ENCODE peak calls at places on chromosomes 11 and 22, in nine cellular contexts. One of them, this sample, is unnamed.

GRCh38 chr22:19757140-19757984 is 3.2 kb upstream of the TBX1 start:
- DNase-seq in CD8-positive, alpha-beta T cell: no peak
- DNase-seq in RWPE1: no peak
- DNase-seq in caudate nucleus: no peak
- DNase-seq in A549: no peak
- DNase-seq in testis: no peak
- DNase-seq in fibroblast of lung: no peak
- DNase-seq in endodermal cell: peak; percentile 71
- DNase-seq in right atrium auricular region: no peak
- DNase-seq in this sample: no peak

GRCh38 chr22:24444729-24445466 is 17.5 kb downstream of the ADORA2A start:
- DNase-seq in CD8-positive, alpha-beta T cell: no peak
- DNase-seq in RWPE1: no peak
- DNase-seq in caudate nucleus: no peak
- DNase-seq in A549: no peak
- DNase-seq in testis: peak; percentile 51
- DNase-seq in fibroblast of lung: no peak
- DNase-seq in endodermal cell: no peak
- DNase-seq in right atrium auricular region: no peak
- DNase-seq in this sample: no peak

GRCh38 chr11:3340025-3340424 is 38.9 kb downstream of the ZNF195 start:
- DNase-seq in CD8-positive, alpha-beta T cell: no peak
- DNase-seq in RWPE1: peak; percentile 42
- DNase-seq in caudate nucleus: no peak
- DNase-seq in A549: peak; percentile 27
- DNase-seq in testis: no peak
- DNase-seq in fibroblast of lung: peak; percentile 59
- DNase-seq in endodermal cell: no peak
- DNase-seq in right atrium auricular region: no peak
- DNase-seq in this sample: no peak

GRCh38 chr11:82718307-82718706 is 15.4 kb downstream of the FAM181B start:
- DNase-seq in CD8-positive, alpha-beta T cell: no peak
- DNase-seq in RWPE1: peak; percentile 53
- DNase-seq in caudate nucleus: peak; percentile 67
- DNase-seq in A549: peak; percentile 42
- DNase-seq in testis: peak; percentile 47
- DNase-seq in fibroblast of lung: peak; percentile 68
- DNase-seq in endodermal cell: peak; percentile 73
- DNase-seq in right atrium auricular region: no peak
- DNase-seq in this sample: no peak

GRCh38 chr11:129298990-129299389 is 76.7 kb upstream of the BARX2 start:
- DNase-seq in CD8-positive, alpha-beta T cell: no peak
- DNase-seq in RWPE1: no peak
- DNase-seq in caudate nucleus: no peak
- DNase-seq in A549: no peak
- DNase-seq in testis: no peak
- DNase-seq in fibroblast of lung: no peak
- DNase-seq in endodermal cell: no peak
- DNase-seq in right atrium auricular region: no peak
- DNase-seq in this sample: no peak

GRCh38 chr22:49154433-49154832 is 673.2 kb downstream of the BRD1 start:
- DNase-seq in CD8-positive, alpha-beta T cell: no peak
- DNase-seq in RWPE1: no peak
- DNase-seq in caudate nucleus: no peak
- DNase-seq in A549: no peak
- DNase-seq in testis: no peak
- DNase-seq in fibroblast of lung: no peak
- DNase-seq in endodermal cell: no peak
- DNase-seq in right atrium auricular region: no peak
- DNase-seq in this sample: no peak

GRCh38 chr22:18976197-18976751 is 40.2 kb upstream of the PRODH start:
- DNase-seq in CD8-positive, alpha-beta T cell: no peak
- DNase-seq in RWPE1: no peak
- DNase-seq in caudate nucleus: no peak
- DNase-seq in A549: no peak
- DNase-seq in testis: no peak
- DNase-seq in fibroblast of lung: no peak
- DNase-seq in endodermal cell: no peak
- DNase-seq in right atrium auricular region: no peak
- DNase-seq in this sample: no peak

GRCh38 chr11:41498726-41499125 is 39.3 kb upstream of the LRRC4C start:
- DNase-seq in CD8-positive, alpha-beta T cell: no peak
- DNase-seq in RWPE1: no peak
- DNase-seq in caudate nucleus: no peak
- DNase-seq in A549: peak; percentile 7
- DNase-seq in testis: no peak
- DNase-seq in fibroblast of lung: no peak
- DNase-seq in endodermal cell: no peak
- DNase-seq in right atrium auricular region: no peak
- DNase-seq in this sample: no peak

GRCh38 chr11:75263944-75264349 is 23.4 kb downstream of the TPBGL start:
- DNase-seq in CD8-positive, alpha-beta T cell: peak; percentile 33
- DNase-seq in RWPE1: no peak
- DNase-seq in caudate nucleus: no peak
- DNase-seq in A549: no peak
- DNase-seq in testis: no peak
- DNase-seq in fibroblast of lung: peak; percentile 41
- DNase-seq in endodermal cell: peak; percentile 54
- DNase-seq in right atrium auricular region: no peak
- DNase-seq in this sample: no peak

GRCh38 chr22:17861909-17862308 is 87.6 kb upstream of the BID start:
- DNase-seq in CD8-positive, alpha-beta T cell: no peak
- DNase-seq in RWPE1: no peak
- DNase-seq in caudate nucleus: no peak
- DNase-seq in A549: no peak
- DNase-seq in testis: no peak
- DNase-seq in fibroblast of lung: no peak
- DNase-seq in endodermal cell: no peak
- DNase-seq in right atrium auricular region: no peak
- DNase-seq in this sample: no peak

GRCh38 chr11:111801135-111801534 is 34.9 kb upstream of the PPP2R1B start:
- DNase-seq in CD8-positive, alpha-beta T cell: no peak
- DNase-seq in RWPE1: no peak
- DNase-seq in caudate nucleus: no peak
- DNase-seq in A549: no peak
- DNase-seq in testis: no peak
- DNase-seq in fibroblast of lung: no peak
- DNase-seq in endodermal cell: peak; percentile 10
- DNase-seq in right atrium auricular region: no peak
- DNase-seq in this sample: no peak

GRCh38 chr11:2459016-2459725 is 14.4 kb downstream of the KCNQ1 start:
- DNase-seq in CD8-positive, alpha-beta T cell: no peak
- DNase-seq in RWPE1: no peak
- DNase-seq in caudate nucleus: no peak
- DNase-seq in A549: no peak
- DNase-seq in testis: no peak
- DNase-seq in fibroblast of lung: no peak
- DNase-seq in endodermal cell: peak; percentile 30
- DNase-seq in right atrium auricular region: no peak
- DNase-seq in this sample: no peak

GRCh38 chr11:75031224-75031753 is 42.6 kb downstream of the NEU3 start:
- DNase-seq in CD8-positive, alpha-beta T cell: no peak
- DNase-seq in RWPE1: peak; percentile 34
- DNase-seq in caudate nucleus: no peak
- DNase-seq in A549: peak; percentile 29
- DNase-seq in testis: peak; percentile 65
- DNase-seq in fibroblast of lung: peak; percentile 86
- DNase-seq in endodermal cell: no peak
- DNase-seq in right atrium auricular region: no peak
- DNase-seq in this sample: no peak

GRCh38 chr11:18066626-18067025 is 20.6 kb upstream of the TPH1 start:
- DNase-seq in CD8-positive, alpha-beta T cell: no peak
- DNase-seq in RWPE1: no peak
- DNase-seq in caudate nucleus: no peak
- DNase-seq in A549: no peak
- DNase-seq in testis: no peak
- DNase-seq in fibroblast of lung: peak; percentile 27
- DNase-seq in endodermal cell: no peak
- DNase-seq in right atrium auricular region: no peak
- DNase-seq in this sample: no peak

GRCh38 chr11:31702966-31703365 is 108.2 kb downstream of the PAX6 start:
- DNase-seq in CD8-positive, alpha-beta T cell: no peak
- DNase-seq in RWPE1: no peak
- DNase-seq in caudate nucleus: no peak
- DNase-seq in A549: peak; percentile 39
- DNase-seq in testis: no peak
- DNase-seq in fibroblast of lung: peak; percentile 21
- DNase-seq in endodermal cell: no peak
- DNase-seq in right atrium auricular region: no peak
- DNase-seq in this sample: no peak

GRCh38 chr11:109862808-109863207 is 230.4 kb upstream of the ZC3H12C start:
- DNase-seq in CD8-positive, alpha-beta T cell: no peak
- DNase-seq in RWPE1: no peak
- DNase-seq in caudate nucleus: no peak
- DNase-seq in A549: no peak
- DNase-seq in testis: no peak
- DNase-seq in fibroblast of lung: no peak
- DNase-seq in endodermal cell: no peak
- DNase-seq in right atrium auricular region: no peak
- DNase-seq in this sample: no peak

GRCh38 chr22:19853058-19853878 is 1.4 kb downstream of the GNB1L start:
- DNase-seq in CD8-positive, alpha-beta T cell: no peak
- DNase-seq in RWPE1: no peak
- DNase-seq in caudate nucleus: no peak
- DNase-seq in A549: no peak
- DNase-seq in testis: no peak
- DNase-seq in fibroblast of lung: no peak
- DNase-seq in endodermal cell: no peak
- DNase-seq in right atrium auricular region: peak; percentile 44
- DNase-seq in this sample: no peak

GRCh38 chr22:42947211-42947990 is 67.5 kb downstream of the PACSIN2 start:
- DNase-seq in CD8-positive, alpha-beta T cell: no peak
- DNase-seq in RWPE1: no peak
- DNase-seq in caudate nucleus: no peak
- DNase-seq in A549: peak; percentile 44
- DNase-seq in testis: peak; percentile 11
- DNase-seq in fibroblast of lung: no peak
- DNase-seq in endodermal cell: no peak
- DNase-seq in right atrium auricular region: no peak
- DNase-seq in this sample: peak; percentile 55
- H3K27ac ChIP-seq in CD8-positive, alpha-beta T cell: no peak overlapping the region
- H3K27ac ChIP-seq in RWPE1: peak overlapping the region; percentile 14
- H3K27ac ChIP-seq in caudate nucleus: no peak overlapping the region
- H3K27ac ChIP-seq in A549: peak overlapping the region; percentile 50
- H3K27ac ChIP-seq in testis: no peak overlapping the region
- H3K27ac ChIP-seq in fibroblast of lung: no peak overlapping the region
- H3K27ac ChIP-seq in endodermal cell: peak overlapping the region; percentile 86
- H3K27ac ChIP-seq in right atrium auricular region: peak overlapping the region; percentile 62
- H3K27ac ChIP-seq in this sample: peak overlapping the region; percentile 65

GRCh38 chr11:118853693-118854092 is 30.0 kb upstream of the CXCR5 start:
- DNase-seq in CD8-positive, alpha-beta T cell: no peak
- DNase-seq in RWPE1: no peak
- DNase-seq in caudate nucleus: no peak
- DNase-seq in A549: no peak
- DNase-seq in testis: no peak
- DNase-seq in fibroblast of lung: no peak
- DNase-seq in endodermal cell: no peak
- DNase-seq in right atrium auricular region: no peak
- DNase-seq in this sample: no peak
- H3K27ac ChIP-seq in CD8-positive, alpha-beta T cell: no peak overlapping the region
- H3K27ac ChIP-seq in RWPE1: no peak overlapping the region
- H3K27ac ChIP-seq in caudate nucleus: no peak overlapping the region
- H3K27ac ChIP-seq in A549: no peak overlapping the region
- H3K27ac ChIP-seq in testis: no peak overlapping the region
- H3K27ac ChIP-seq in fibroblast of lung: no peak overlapping the region
- H3K27ac ChIP-seq in endodermal cell: no peak overlapping the region
- H3K27ac ChIP-seq in right atrium auricular region: no peak overlapping the region
- H3K27ac ChIP-seq in this sample: no peak overlapping the region

DNA sequence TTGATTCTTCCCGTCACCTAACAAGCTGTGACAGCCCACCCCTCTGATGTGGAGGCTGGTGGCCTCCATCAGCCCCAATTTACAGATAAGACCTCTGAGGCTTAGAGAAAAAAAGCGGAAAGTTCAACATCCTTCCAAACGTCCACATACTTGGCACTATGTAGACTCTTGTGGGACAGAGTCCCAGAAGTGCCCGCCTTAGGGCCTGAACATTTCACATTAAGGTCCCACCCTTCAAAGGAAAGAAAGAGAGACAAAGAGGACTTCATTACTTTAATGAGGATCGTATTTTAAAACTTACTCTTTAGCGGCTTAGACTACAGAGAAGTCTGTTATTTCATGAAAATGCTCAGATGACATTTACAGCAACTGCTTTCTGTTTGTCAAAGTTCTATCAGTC is 15.8 kb upstream of the SCGB1A1 start:
- DNase-seq in CD8-positive, alpha-beta T cell: no peak
- DNase-seq in RWPE1: no peak
- DNase-seq in caudate nucleus: no peak
- DNase-seq in A549: no peak
- DNase-seq in testis: no peak
- DNase-seq in fibroblast of lung: no peak
- DNase-seq in endodermal cell: no peak
- DNase-seq in right atrium auricular region: no peak
- DNase-seq in this sample: no peak
- H3K27ac ChIP-seq in CD8-positive, alpha-beta T cell: peak overlapping the region; percentile 50
- H3K27ac ChIP-seq in RWPE1: no peak overlapping the region
- H3K27ac ChIP-seq in caudate nucleus: no peak overlapping the region
- H3K27ac ChIP-seq in A549: no peak overlapping the region
- H3K27ac ChIP-seq in testis: peak overlapping the region; percentile 33
- H3K27ac ChIP-seq in fibroblast of lung: no peak overlapping the region
- H3K27ac ChIP-seq in endodermal cell: no peak overlapping the region
- H3K27ac ChIP-seq in right atrium auricular region: no peak overlapping the region
- H3K27ac ChIP-seq in this sample: no peak overlapping the region

DNA sequence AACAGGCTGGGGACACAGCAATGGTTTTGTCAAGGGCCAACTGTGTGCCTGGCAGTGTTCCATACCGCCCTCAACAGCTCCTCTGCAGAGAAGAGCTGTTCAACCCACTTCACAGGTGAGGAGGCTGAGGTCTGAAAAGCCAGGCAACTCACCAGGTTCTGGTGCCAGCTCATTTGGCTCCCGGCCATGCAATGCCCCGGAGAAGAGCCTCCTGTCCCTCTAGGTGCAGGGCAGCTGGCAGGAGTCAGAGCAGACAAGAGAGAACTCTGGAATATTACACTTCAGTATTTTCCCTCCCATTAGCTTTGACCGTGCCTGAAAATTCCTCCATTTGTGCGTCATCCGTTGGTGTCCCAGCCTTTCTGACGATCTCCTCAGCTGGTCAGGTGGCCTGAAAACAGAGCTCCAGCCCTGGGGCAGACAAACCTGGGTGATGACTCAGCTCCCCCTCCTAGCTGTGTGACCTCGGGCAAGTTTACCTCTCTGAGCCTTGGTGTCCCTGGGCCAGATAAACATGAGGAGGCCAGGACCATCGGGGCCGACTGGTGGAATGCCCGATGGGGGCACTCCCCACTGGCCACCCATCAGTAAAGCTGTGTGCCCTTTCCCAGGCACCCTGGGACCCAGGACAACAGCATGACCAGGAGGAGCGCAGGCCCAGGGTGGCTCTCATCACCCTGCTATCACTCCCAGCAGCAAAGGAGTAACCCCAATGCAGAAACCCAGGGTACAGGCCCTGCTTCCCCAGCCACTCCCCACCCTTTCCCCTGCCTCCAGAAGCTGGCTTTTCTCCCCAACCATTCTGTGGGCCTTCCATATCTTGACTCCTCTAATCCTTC is 9.6 kb upstream of the C1QTNF6 start:
- DNase-seq in CD8-positive, alpha-beta T cell: no peak
- DNase-seq in RWPE1: peak; percentile 92
- DNase-seq in caudate nucleus: no peak
- DNase-seq in A549: peak; percentile 96
- DNase-seq in testis: peak; percentile 53
- DNase-seq in fibroblast of lung: no peak
- DNase-seq in endodermal cell: no peak
- DNase-seq in right atrium auricular region: peak; percentile 88
- DNase-seq in this sample: peak; percentile 59
- H3K27ac ChIP-seq in CD8-positive, alpha-beta T cell: peak overlapping the region; percentile 67
- H3K27ac ChIP-seq in RWPE1: peak overlapping the region; percentile 98
- H3K27ac ChIP-seq in caudate nucleus: peak overlapping the region; percentile 69
- H3K27ac ChIP-seq in A549: peak overlapping the region; percentile 100
- H3K27ac ChIP-seq in testis: peak overlapping the region; percentile 94
- H3K27ac ChIP-seq in fibroblast of lung: peak overlapping the region; percentile 24
- H3K27ac ChIP-seq in endodermal cell: peak overlapping the region; percentile 58
- H3K27ac ChIP-seq in right atrium auricular region: peak overlapping the region; percentile 98
- H3K27ac ChIP-seq in this sample: peak overlapping the region; percentile 96